ENCODE peak calls at places on chromosome 2, in eight cellular contexts. One of them, this sample, is unnamed.

GRCh38 chr2:236712304-236712703 is 142.7 kb downstream of the ACKR3 start:
- DNase-seq in endothelial cell of umbilical vein: peak; percentile 17
- DNase-seq in lung: no peak
- DNase-seq in BJ: no peak
- DNase-seq in pancreas: no peak
- DNase-seq in GM23338: no peak
- DNase-seq in GM23248: peak; percentile 59
- DNase-seq in heart left ventricle: no peak
- DNase-seq in this sample: no peak

GRCh38 chr2:192208848-192209247 is 14.1 kb upstream of the TMEFF2 start:
- DNase-seq in endothelial cell of umbilical vein: no peak
- DNase-seq in lung: no peak
- DNase-seq in BJ: no peak
- DNase-seq in pancreas: no peak
- DNase-seq in GM23338: no peak
- DNase-seq in GM23248: peak; percentile 4
- DNase-seq in heart left ventricle: no peak
- DNase-seq in this sample: no peak

GRCh38 chr2:237132799-237133198 is 47.1 kb downstream of the COPS8 start:
- DNase-seq in endothelial cell of umbilical vein: no peak
- DNase-seq in lung: peak; percentile 25
- DNase-seq in BJ: no peak
- DNase-seq in pancreas: no peak
- DNase-seq in GM23338: peak; percentile 89
- DNase-seq in GM23248: no peak
- DNase-seq in heart left ventricle: no peak
- DNase-seq in this sample: peak; percentile 46

GRCh38 chr2:29774624-29775023 is 146.8 kb downstream of the ALK start:
- DNase-seq in endothelial cell of umbilical vein: no peak
- DNase-seq in lung: no peak
- DNase-seq in BJ: no peak
- DNase-seq in pancreas: no peak
- DNase-seq in GM23338: no peak
- DNase-seq in GM23248: no peak
- DNase-seq in heart left ventricle: no peak
- DNase-seq in this sample: no peak

GRCh38 chr2:69668598-69668997 is 25.1 kb upstream of the AAK1 start:
- DNase-seq in endothelial cell of umbilical vein: no peak
- DNase-seq in lung: no peak
- DNase-seq in BJ: no peak
- DNase-seq in pancreas: no peak
- DNase-seq in GM23338: no peak
- DNase-seq in GM23248: peak; percentile 13
- DNase-seq in heart left ventricle: no peak
- DNase-seq in this sample: no peak

GRCh38 chr2:121431214-121431613 is 99.5 kb upstream of the RNU4ATAC start:
- DNase-seq in endothelial cell of umbilical vein: no peak
- DNase-seq in lung: no peak
- DNase-seq in BJ: no peak
- DNase-seq in pancreas: no peak
- DNase-seq in GM23338: no peak
- DNase-seq in GM23248: no peak
- DNase-seq in heart left ventricle: no peak
- DNase-seq in this sample: no peak

GRCh38 chr2:160513120-160513519 is 19.5 kb upstream of the RBMS1 start:
- DNase-seq in endothelial cell of umbilical vein: no peak
- DNase-seq in lung: no peak
- DNase-seq in BJ: no peak
- DNase-seq in pancreas: no peak
- DNase-seq in GM23338: no peak
- DNase-seq in GM23248: no peak
- DNase-seq in heart left ventricle: peak; percentile 33
- DNase-seq in this sample: no peak

GRCh38 chr2:185006481-185006880 is 408.2 kb downstream of the ZNF804A start:
- DNase-seq in endothelial cell of umbilical vein: no peak
- DNase-seq in lung: no peak
- DNase-seq in BJ: no peak
- DNase-seq in pancreas: no peak
- DNase-seq in GM23338: peak; percentile 77
- DNase-seq in GM23248: no peak
- DNase-seq in heart left ventricle: no peak
- DNase-seq in this sample: no peak

GRCh38 chr2:182324665-182325064 is 102.2 kb downstream of the PDE1A start:
- DNase-seq in endothelial cell of umbilical vein: peak; percentile 84
- DNase-seq in lung: no peak
- DNase-seq in BJ: no peak
- DNase-seq in pancreas: no peak
- DNase-seq in GM23338: no peak
- DNase-seq in GM23248: peak; percentile 45
- DNase-seq in heart left ventricle: no peak
- DNase-seq in this sample: no peak

GRCh38 chr2:150126143-150126725 is 361.2 kb downstream of the RND3 start:
- DNase-seq in endothelial cell of umbilical vein: no peak
- DNase-seq in lung: no peak
- DNase-seq in BJ: no peak
- DNase-seq in pancreas: no peak
- DNase-seq in GM23338: no peak
- DNase-seq in GM23248: peak; percentile 65
- DNase-seq in heart left ventricle: no peak
- DNase-seq in this sample: no peak

GRCh38 chr2:85584857-85585780 is 888 bp downstream of the VAMP5 start:
- DNase-seq in endothelial cell of umbilical vein: peak; percentile 90
- DNase-seq in lung: no peak
- DNase-seq in BJ: no peak
- DNase-seq in pancreas: no peak
- DNase-seq in GM23338: peak; percentile 29
- DNase-seq in GM23248: peak; percentile 82
- DNase-seq in heart left ventricle: peak; percentile 45
- DNase-seq in this sample: peak; percentile 98

GRCh38 chr2:239790721-239791120 is 234.4 kb downstream of the NDUFA10 start:
- DNase-seq in endothelial cell of umbilical vein: no peak
- DNase-seq in lung: no peak
- DNase-seq in BJ: no peak
- DNase-seq in pancreas: no peak
- DNase-seq in GM23338: no peak
- DNase-seq in GM23248: no peak
- DNase-seq in heart left ventricle: no peak
- DNase-seq in this sample: no peak

GRCh38 chr2:80086831-80087230 is 217.7 kb downstream of the LRRTM1 start:
- DNase-seq in endothelial cell of umbilical vein: no peak
- DNase-seq in lung: no peak
- DNase-seq in BJ: peak; percentile 46
- DNase-seq in pancreas: no peak
- DNase-seq in GM23338: peak; percentile 5
- DNase-seq in GM23248: peak; percentile 83
- DNase-seq in heart left ventricle: no peak
- DNase-seq in this sample: no peak

GRCh38 chr2:43265006-43265770 is 38.8 kb upstream of the ZFP36L2 start:
- DNase-seq in endothelial cell of umbilical vein: no peak
- DNase-seq in lung: no peak
- DNase-seq in BJ: no peak
- DNase-seq in pancreas: no peak
- DNase-seq in GM23338: no peak
- DNase-seq in GM23248: peak; percentile 4
- DNase-seq in heart left ventricle: peak; percentile 82
- DNase-seq in this sample: no peak

GRCh38 chr2:43269074-43269572 is 42.7 kb upstream of the ZFP36L2 start:
- DNase-seq in endothelial cell of umbilical vein: peak; percentile 98
- DNase-seq in lung: peak; percentile 68
- DNase-seq in BJ: peak; percentile 90
- DNase-seq in pancreas: no peak
- DNase-seq in GM23338: no peak
- DNase-seq in GM23248: peak; percentile 99
- DNase-seq in heart left ventricle: peak; percentile 94
- DNase-seq in this sample: peak; percentile 61

GRCh38 chr2:43268066-43268971 is 41.9 kb upstream of the ZFP36L2 start:
- DNase-seq in endothelial cell of umbilical vein: no peak
- DNase-seq in lung: no peak
- DNase-seq in BJ: no peak
- DNase-seq in pancreas: no peak
- DNase-seq in GM23338: no peak
- DNase-seq in GM23248: peak; percentile 39
- DNase-seq in heart left ventricle: peak; percentile 33
- DNase-seq in this sample: no peak

GRCh38 chr2:43266692-43267091 is 40.3 kb upstream of the ZFP36L2 start:
- DNase-seq in endothelial cell of umbilical vein: no peak
- DNase-seq in lung: peak; percentile 68
- DNase-seq in BJ: no peak
- DNase-seq in pancreas: no peak
- DNase-seq in GM23338: no peak
- DNase-seq in GM23248: peak; percentile 15
- DNase-seq in heart left ventricle: peak; percentile 74
- DNase-seq in this sample: no peak

GRCh38 chr2:43267393-43267792 is 41.0 kb upstream of the ZFP36L2 start:
- DNase-seq in endothelial cell of umbilical vein: no peak
- DNase-seq in lung: no peak
- DNase-seq in BJ: no peak
- DNase-seq in pancreas: no peak
- DNase-seq in GM23338: no peak
- DNase-seq in GM23248: no peak
- DNase-seq in heart left ventricle: peak; percentile 39
- DNase-seq in this sample: no peak
- H3K27me3 ChIP-seq in endothelial cell of umbilical vein: no peaks in the 10 kb centered on the region
- H3K27me3 ChIP-seq in lung: no peaks in the 10 kb centered on the region
- H3K27me3 ChIP-seq in BJ: no peaks in the 10 kb centered on the region
- H3K27me3 ChIP-seq in pancreas: no peaks in the 10 kb centered on the region
- H3K27me3 ChIP-seq in GM23338: no peaks in the 10 kb centered on the region
- H3K27me3 ChIP-seq in GM23248: no peaks in the 10 kb centered on the region
- H3K27me3 ChIP-seq in heart left ventricle: no peaks in the 10 kb centered on the region
- H3K27me3 ChIP-seq in this sample: no peaks in the 10 kb centered on the region

GRCh38 chr2:240819404-240820013 is 510 bp downstream of the KIF1A start:
- DNase-seq in endothelial cell of umbilical vein: no peak
- DNase-seq in lung: no peak
- DNase-seq in BJ: no peak
- DNase-seq in pancreas: peak; percentile 85
- DNase-seq in GM23338: peak; percentile 64
- DNase-seq in GM23248: no peak
- DNase-seq in heart left ventricle: no peak
- DNase-seq in this sample: no peak
- H3K27me3 ChIP-seq in endothelial cell of umbilical vein: peaks cover 48% of the 10 kb centered on the region
- H3K27me3 ChIP-seq in lung: peaks cover 23% of the 10 kb centered on the region
- H3K27me3 ChIP-seq in BJ: peaks cover 30% of the 10 kb centered on the region
- H3K27me3 ChIP-seq in pancreas: no peaks in the 10 kb centered on the region
- H3K27me3 ChIP-seq in GM23338: peaks cover 27% of the 10 kb centered on the region
- H3K27me3 ChIP-seq in GM23248: peaks cover 56% of the 10 kb centered on the region
- H3K27me3 ChIP-seq in heart left ventricle: peaks cover 47% of the 10 kb centered on the region
- H3K27me3 ChIP-seq in this sample: peaks cover 38% of the 10 kb centered on the region

DNA sequence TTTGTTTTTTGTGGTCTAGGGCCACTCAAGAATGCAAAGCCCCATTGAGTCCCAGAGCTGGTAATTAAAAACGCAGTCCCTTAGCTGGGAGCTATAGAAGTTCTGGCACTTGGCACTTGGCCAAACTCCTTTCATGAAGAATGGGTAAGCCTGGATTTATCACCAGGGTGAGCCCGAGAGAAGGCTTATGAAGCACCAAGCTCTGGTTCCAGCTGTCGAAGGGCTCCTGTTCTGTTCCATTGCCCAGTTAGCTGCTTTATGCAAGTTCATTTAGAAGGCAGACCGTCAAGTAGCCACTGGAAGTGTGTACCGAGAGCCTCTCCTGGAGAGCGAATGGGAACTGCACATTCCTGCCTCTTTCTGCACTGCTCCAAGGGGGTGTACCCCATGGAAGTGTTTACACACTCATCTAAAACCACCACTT is 14.2 kb downstream of the ECEL1 start:
- DNase-seq in endothelial cell of umbilical vein: no peak
- DNase-seq in lung: peak; percentile 63
- DNase-seq in BJ: no peak
- DNase-seq in pancreas: no peak
- DNase-seq in GM23338: no peak
- DNase-seq in GM23248: peak; percentile 24
- DNase-seq in heart left ventricle: peak; percentile 43
- DNase-seq in this sample: peak; percentile 27
- H3K27me3 ChIP-seq in endothelial cell of umbilical vein: peaks cover 28% of the 10 kb centered on the region
- H3K27me3 ChIP-seq in lung: no peaks in the 10 kb centered on the region
- H3K27me3 ChIP-seq in BJ: peaks cover 16% of the 10 kb centered on the region
- H3K27me3 ChIP-seq in pancreas: no peaks in the 10 kb centered on the region
- H3K27me3 ChIP-seq in GM23338: peaks cover 5% of the 10 kb centered on the region
- H3K27me3 ChIP-seq in GM23248: peaks cover 59% of the 10 kb centered on the region
- H3K27me3 ChIP-seq in heart left ventricle: peaks cover 3% of the 10 kb centered on the region
- H3K27me3 ChIP-seq in this sample: peaks cover 4% of the 10 kb centered on the region

GRCh38 chr2:73339171-73339678 is 45.9 kb upstream of the EGR4 start:
- DNase-seq in endothelial cell of umbilical vein: no peak
- DNase-seq in lung: no peak
- DNase-seq in BJ: no peak
- DNase-seq in pancreas: no peak
- DNase-seq in GM23338: peak; percentile 52
- DNase-seq in GM23248: no peak
- DNase-seq in heart left ventricle: no peak
- DNase-seq in this sample: no peak

GRCh38 chr2:73337828-73338227 is 44.5 kb upstream of the EGR4 start:
- DNase-seq in endothelial cell of umbilical vein: no peak
- DNase-seq in lung: no peak
- DNase-seq in BJ: no peak
- DNase-seq in pancreas: no peak
- DNase-seq in GM23338: no peak
- DNase-seq in GM23248: no peak
- DNase-seq in heart left ventricle: no peak
- DNase-seq in this sample: no peak

GRCh38 chr2:73334045-73334444 is 40.7 kb upstream of the EGR4 start:
- DNase-seq in endothelial cell of umbilical vein: no peak
- DNase-seq in lung: no peak
- DNase-seq in BJ: no peak
- DNase-seq in pancreas: no peak
- DNase-seq in GM23338: no peak
- DNase-seq in GM23248: no peak
- DNase-seq in heart left ventricle: no peak
- DNase-seq in this sample: no peak

GRCh38 chr2:73334620-73335019 is 41.3 kb upstream of the EGR4 start:
- DNase-seq in endothelial cell of umbilical vein: no peak
- DNase-seq in lung: no peak
- DNase-seq in BJ: no peak
- DNase-seq in pancreas: no peak
- DNase-seq in GM23338: no peak
- DNase-seq in GM23248: no peak
- DNase-seq in heart left ventricle: no peak
- DNase-seq in this sample: no peak

DNA sequence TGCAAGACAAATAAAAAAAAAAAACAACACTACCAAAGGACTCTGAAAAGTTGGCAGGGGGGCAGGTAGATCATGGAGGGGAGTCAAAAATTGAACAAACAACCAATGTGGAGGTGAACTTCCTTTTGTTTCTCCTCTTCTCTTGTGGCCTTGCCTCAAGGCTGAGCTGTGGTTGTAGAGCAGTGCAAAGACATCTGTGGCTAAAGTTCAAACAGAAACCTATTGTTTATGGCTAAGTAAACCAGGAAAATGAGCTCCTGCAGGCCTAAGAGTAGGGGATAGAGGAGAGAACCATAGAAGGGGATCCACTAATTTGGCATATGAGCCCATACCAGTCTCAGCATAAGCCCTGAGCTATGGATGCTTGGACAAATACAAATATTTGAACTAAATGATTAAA is 40.2 kb upstream of the EGR4 start:
- DNase-seq in endothelial cell of umbilical vein: no peak
- DNase-seq in lung: no peak
- DNase-seq in BJ: no peak
- DNase-seq in pancreas: no peak
- DNase-seq in GM23338: no peak
- DNase-seq in GM23248: no peak
- DNase-seq in heart left ventricle: no peak
- DNase-seq in this sample: no peak
- H3K27me3 ChIP-seq in endothelial cell of umbilical vein: peaks cover 27% of the 10 kb centered on the region
- H3K27me3 ChIP-seq in lung: no peaks in the 10 kb centered on the region
- H3K27me3 ChIP-seq in BJ: no peaks in the 10 kb centered on the region
- H3K27me3 ChIP-seq in pancreas: no peaks in the 10 kb centered on the region
- H3K27me3 ChIP-seq in GM23338: no peaks in the 10 kb centered on the region
- H3K27me3 ChIP-seq in GM23248: peaks cover 32% of the 10 kb centered on the region
- H3K27me3 ChIP-seq in heart left ventricle: no peaks in the 10 kb centered on the region
- H3K27me3 ChIP-seq in this sample: no peaks in the 10 kb centered on the region

This sample was measured in small intestine.